ENCODE peak calls at places on chromosomes 5 and 9, in eight cellular contexts. G is Panc1, N is A549, A is BJ, V is lower leg skin, O is left lung, P is OCI-LY7, H is cardiac fibroblast. W is an unnamed sample.
A peak's percentile ranks its signal among the peaks of the same experiment; 100 is the strongest.

GRCh38 chr5:88536146-88536545 is 267.5 kb upstream of the TMEM161B start:
- DNase-seq in G (no peak), P (no peak), N (no peak), V (no peak), O (no peak), H (no peak), A (no peak), W (no peak)

GRCh38 chr9:75998107-75998780 is 107.8 kb downstream of the PCSK5 start:
- DNase-seq in G (no peak), N (no peak), H (no peak), V (no peak), A (no peak), O (no peak), P (no peak), W (no peak)

GRCh38 chr5:156121234-156121633 is 205.7 kb upstream of the SGCD start:
- DNase-seq in G (no peak), V (no peak), A (peak; percentile 41), H (no peak), O (no peak), N (no peak), P (no peak), W (no peak)

GRCh38 chr9:135562235-135562745 is 734 bp downstream of the PAEP start:
- DNase-seq in H (no peak), V (no peak), O (no peak), P (no peak), G (no peak), N (no peak), A (no peak), W (no peak)

GRCh38 chr9:8858250-8859161 is 1058.9 kb upstream of the DMAC1 start:
- DNase-seq in H (peak; percentile 1), O (no peak), N (no peak), G (no peak), P (no peak), A (no peak), V (no peak), W (no peak)

GRCh38 chr9:89319015-89319905 is 960 bp downstream of the SECISBP2 start:
- DNase-seq in V (no peak), P (peak; percentile 30), N (no peak), A (no peak), O (no peak), G (no peak), H (no peak), W (no peak)

GRCh38 chr9:88007291-88007650 is 32.9 kb upstream of the CDK20 start:
- DNase-seq in V (no peak), O (no peak), P (no peak), A (no peak), G (no peak), N (no peak), H (no peak), W (no peak)

GRCh38 chr5:1008451-1009358 is at the start of gene NKD2:
- DNase-seq in P (peak; percentile 50), V (no peak), A (no peak), N (peak; percentile 29), G (no peak), H (no peak), O (peak; percentile 30), W (peak; percentile 25)

GRCh38 chr9:98808411-98808815 is 943 bp downstream of the GALNT12 start:
- DNase-seq in V (no peak), P (no peak), G (no peak), N (no peak), O (peak; percentile 77), H (no peak), A (no peak), W (no peak)

GRCh38 chr9:89923961-89924504 is 319.2 kb downstream of the GADD45G start:
- DNase-seq in P (peak; percentile 3), N (no peak), G (no peak), A (no peak), V (no peak), O (no peak), H (no peak), W (no peak)

GRCh38 chr5:105968961-105969360 is 1701.8 kb downstream of the EFNA5 start:
- DNase-seq in A (no peak), O (no peak), N (no peak), V (no peak), H (peak; percentile 38), G (no peak), P (no peak), W (no peak)

GRCh38 chr9:90830051-90830450 is 28.4 kb downstream of the SYK start:
- DNase-seq in A (no peak), V (no peak), P (peak; percentile 51), O (no peak), H (no peak), G (no peak), N (no peak), W (no peak)

GRCh38 chr5:77791356-77791755 is 15.2 kb upstream of the TBCA start:
- DNase-seq in G (no peak), V (no peak), H (no peak), N (no peak), A (no peak), O (no peak), P (no peak), W (no peak)

GRCh38 chr9:72633966-72634365 is 112.6 kb downstream of the TMC1 start:
- DNase-seq in P (no peak), V (no peak), G (no peak), A (peak; percentile 23), O (no peak), H (peak; percentile 73), N (no peak), W (no peak)

GRCh38 chr9:16773116-16773515 is 97.4 kb downstream of the BNC2 start:
- DNase-seq in G (no peak), V (no peak), P (no peak), O (no peak), N (no peak), A (no peak), H (no peak), W (no peak)

GRCh38 chr5:173247050-173247449 is 12.0 kb upstream of the NKX2-5 start:
- DNase-seq in O (no peak), N (no peak), G (no peak), V (no peak), H (no peak), P (no peak), A (no peak), W (no peak)

GRCh38 chr5:176530406-176530982 is 6.7 kb downstream of the RNF44 start:
- DNase-seq in O (no peak), V (no peak), P (peak; percentile 78), G (no peak), H (no peak), N (no peak), A (no peak), W (no peak)
- H3K4me3 ChIP-seq in O (no peak overlapping the region), V (no peak overlapping the region), P (peak overlapping the region; percentile 64), G (no peak overlapping the region), H (no peak overlapping the region), N (no peak overlapping the region), A (no peak overlapping the region), W (no peak overlapping the region)

GRCh38 chr5:14261237-14261636 is 118.1 kb downstream of the TRIO start:
- DNase-seq in V (no peak), P (peak; percentile 16), N (no peak), A (no peak), H (no peak), O (no peak), G (no peak), W (no peak)

GRCh38 chr5:14256756-14257393 is 113.7 kb downstream of the TRIO start:
- DNase-seq in N (no peak), V (no peak), H (no peak), O (no peak), P (no peak), G (no peak), A (no peak), W (no peak)

GRCh38 chr5:14260637-14261036 is 117.5 kb downstream of the TRIO start:
- DNase-seq in V (no peak), A (no peak), G (no peak), P (no peak), N (no peak), H (no peak), O (no peak), W (no peak)

GRCh38 chr5:14257995-14258403 is 114.9 kb downstream of the TRIO start:
- DNase-seq in H (no peak), O (no peak), N (no peak), A (no peak), V (no peak), P (no peak), G (no peak), W (no peak)

DNA sequence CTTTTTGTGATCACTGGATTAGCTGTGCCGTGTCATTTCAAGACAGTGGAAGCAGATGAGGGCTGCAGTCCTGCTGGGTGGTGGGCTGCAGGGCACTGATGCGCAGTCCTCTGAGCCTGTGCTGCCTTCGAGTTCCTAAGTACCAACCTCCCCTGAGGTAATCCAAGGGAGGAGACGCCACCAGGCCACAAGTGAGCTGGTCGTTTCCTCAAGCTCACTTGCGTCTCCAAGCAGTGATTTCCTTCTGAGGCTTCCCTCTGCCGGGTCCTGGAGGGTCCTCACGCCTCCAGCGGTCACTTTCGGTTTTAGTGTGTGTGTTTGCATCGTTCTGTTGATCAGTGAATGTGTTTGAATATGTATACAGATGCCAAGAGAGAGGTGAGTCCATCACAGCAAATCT is 115.7 kb downstream of the TRIO start:
- DNase-seq in P (no peak), O (no peak), N (no peak), G (no peak), A (no peak), V (no peak), H (no peak), W (no peak)
- TF ChIP-seq CTCF in P (no peak), O (no peak), N (no peak), G (peak; percentile 15), A (no peak), V (no peak), H (no peak), W (no peak)

DNA sequence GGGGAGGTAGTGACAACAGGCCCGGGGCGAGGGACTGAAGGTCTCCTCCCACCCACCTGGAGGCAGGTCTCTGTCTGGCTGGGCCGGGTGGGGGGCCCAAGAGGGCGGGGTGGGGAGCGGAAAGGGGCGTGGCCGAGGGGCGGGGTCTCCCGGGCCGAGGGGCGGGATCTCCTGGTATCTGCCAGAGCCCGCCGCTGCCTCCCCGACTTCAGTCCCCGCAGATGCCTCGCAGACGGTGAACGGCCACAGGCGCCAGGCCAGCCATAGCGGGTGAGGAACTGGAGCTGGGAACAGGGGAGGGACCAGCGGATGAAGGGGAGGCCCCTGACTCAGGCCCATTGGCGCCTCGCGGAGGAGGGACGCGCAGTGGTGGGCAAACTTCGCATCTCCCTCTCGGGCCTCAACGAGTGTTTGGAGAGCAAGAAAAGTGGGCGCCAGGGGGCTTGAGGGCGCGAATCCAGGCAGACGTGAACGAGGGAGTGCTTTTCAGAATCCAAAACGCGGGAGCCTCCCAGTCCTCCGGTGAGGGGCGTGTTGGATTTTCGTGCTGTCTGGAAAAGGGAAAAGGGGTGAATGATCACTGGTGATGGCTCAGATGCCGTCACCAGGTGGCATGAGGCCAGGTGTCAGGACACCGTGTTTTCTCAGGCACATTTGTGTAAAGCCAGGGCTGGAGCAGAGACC is at the start of gene ADGRD2:
- DNase-seq in H (peak; percentile 5), P (no peak), N (no peak), O (no peak), V (no peak), G (no peak), A (no peak), W (no peak)
- H3K4me3 ChIP-seq in H (no peak within 1 kb of the TSS), P (no peak within 1 kb of the TSS), N (no peak within 1 kb of the TSS), O (no peak within 1 kb of the TSS), V (no peak within 1 kb of the TSS), G (no peak within 1 kb of the TSS), A (no peak within 1 kb of the TSS), W (peak within 1 kb of the TSS; percentile 25)

GRCh38 chr5:143685416-143685815 is 126.5 kb upstream of the HMHB1 start:
- DNase-seq in N (peak; percentile 39), O (no peak), V (no peak), P (peak; percentile 22), H (peak; percentile 61), A (no peak), G (no peak), W (no peak)
- TF ChIP-seq CTCF in N (no peak), O (peak; percentile 13), V (no peak), P (peak; percentile 69), H (peak; percentile 50), A (peak; percentile 17), G (peak; percentile 28), W (peak; percentile 50)